ENCODE peak calls at places on chromosomes 6 and 20, in five cellular contexts. Q is A549, B is uterus, T is stomach, H is right lobe of liver. Y is an unnamed sample.

GRCh38 chr6:4402477-4402976 is 267.2 kb upstream of the ECI2 start:
- DNase-seq in Q (peak; percentile 66), B (peak; percentile 24), T (no peak), H (no peak), Y (no peak)

GRCh38 chr6:56772737-56773184 is 130.1 kb upstream of the DST start:
- DNase-seq in Q (peak; percentile 51), B (no peak), T (no peak), H (no peak), Y (no peak)

GRCh38 chr6:143157146-143157545 is 96.5 kb downstream of the AIG1 start:
- DNase-seq in Q (no peak), B (no peak), T (no peak), H (no peak), Y (no peak)

GRCh38 chr6:111912904-111913303 is 39.7 kb upstream of the FYN start:
- DNase-seq in Q (no peak), B (no peak), T (no peak), H (no peak), Y (no peak)

GRCh38 chr6:38937839-38938613 is 110.6 kb upstream of the GLP1R start:
- DNase-seq in Q (no peak), B (no peak), T (no peak), H (no peak), Y (no peak)

GRCh38 chr6:111605100-111605748 is 454 bp downstream of the TRAF3IP2 start:
- DNase-seq in Q (peak; percentile 29), B (peak; percentile 89), T (peak; percentile 53), H (peak; percentile 62), Y (peak; percentile 65)

GRCh38 chr20:21432911-21433310 is 35.6 kb upstream of the NKX2-4 start:
- DNase-seq in Q (no peak), B (no peak), T (no peak), H (no peak), Y (no peak)

GRCh38 chr6:142291512-142291911 is 10.3 kb upstream of the ADGRG6 start:
- DNase-seq in Q (no peak), B (no peak), T (no peak), H (no peak), Y (no peak)

GRCh38 chr20:61360940-61361339 is 108.9 kb downstream of the CDH4 start:
- DNase-seq in Q (no peak), B (no peak), T (no peak), H (no peak), Y (no peak)

GRCh38 chr6:71028877-71029252 is 72.0 kb upstream of the B3GAT2 start:
- DNase-seq in Q (no peak), B (no peak), T (no peak), H (no peak), Y (no peak)

GRCh38 chr6:32047855-32048766 is 9.9 kb downstream of the CYP21A2 start:
- DNase-seq in Q (peak; percentile 48), B (peak; percentile 82), T (peak; percentile 80), H (peak; percentile 83), Y (peak; percentile 81)

GRCh38 chr6:38910207-38910606 is 138.4 kb upstream of the GLP1R start:
- DNase-seq in Q (no peak), B (no peak), T (no peak), H (no peak), Y (no peak)

GRCh38 chr6:40894962-40895799 is 143.8 kb downstream of the UNC5CL start:
- DNase-seq in Q (peak; percentile 76), B (peak; percentile 21), T (peak; percentile 59), H (peak; percentile 70), Y (peak; percentile 76)

GRCh38 chr6:55040102-55040848 is 134.0 kb upstream of the HCRTR2 start:
- DNase-seq in Q (no peak), B (no peak), T (no peak), H (no peak), Y (no peak)

GRCh38 chr6:33251390-33252012 is 20.2 kb downstream of the VPS52 start:
- DNase-seq in Q (no peak), B (no peak), T (no peak), H (no peak), Y (no peak)

GRCh38 chr6:114354482-114354881 is 11.7 kb upstream of the HS3ST5 start:
- DNase-seq in Q (no peak), B (no peak), T (no peak), H (no peak), Y (no peak)

GRCh38 chr20:57375652-57376230 is 15.5 kb upstream of the RBM38 start:
- DNase-seq in Q (no peak), B (no peak), T (no peak), H (no peak), Y (no peak)

DNA sequence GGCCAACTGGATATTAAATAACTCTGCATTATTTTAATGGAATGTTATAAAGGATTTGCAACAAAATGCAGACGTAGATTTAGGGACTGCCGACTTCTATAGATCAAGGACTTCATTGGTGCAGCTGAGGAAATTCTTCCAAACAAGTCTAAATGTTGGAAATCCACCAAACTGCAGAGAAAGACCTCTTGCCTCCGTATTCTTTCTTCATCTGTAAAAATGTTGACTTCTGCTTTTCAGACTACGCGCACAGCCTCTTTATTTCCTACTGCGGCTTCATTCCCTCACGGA is 1.5 kb upstream of the QKI start:
- DNase-seq in Q (no peak), B (no peak), T (no peak), H (no peak), Y (no peak)
- TF ChIP-seq POLR2A in Q (no peak), B (no peak), T (no peak), H (no peak), Y (no peak)

GRCh38 chr6:34383171-34383631 is 9.3 kb downstream of the NUDT3 start:
- DNase-seq in Q (no peak), B (peak; percentile 31), T (no peak), H (no peak), Y (peak; percentile 14)

GRCh38 chr6:34386316-34387137 is 5.9 kb downstream of the NUDT3 start:
- DNase-seq in Q (peak; percentile 45), B (no peak), T (no peak), H (no peak), Y (peak; percentile 10)

GRCh38 chr6:34383651-34384304 is 8.7 kb downstream of the NUDT3 start:
- DNase-seq in Q (no peak), B (no peak), T (no peak), H (no peak), Y (no peak)

GRCh38 chr6:34385793-34386195 is 6.7 kb downstream of the NUDT3 start:
- DNase-seq in Q (no peak), B (no peak), T (no peak), H (no peak), Y (no peak)

GRCh38 chr6:34384305-34385153 is 7.9 kb downstream of the NUDT3 start:
- DNase-seq in Q (no peak), B (no peak), T (no peak), H (no peak), Y (no peak)
- H3K27ac ChIP-seq in Q (no peak overlapping the region), B (peak overlapping the region; percentile 54), T (peak overlapping the region; percentile 65), H (no peak overlapping the region), Y (no peak overlapping the region)

GRCh38 chr6:78867370-78868040 is at the start of gene IRAK1BP1:
- DNase-seq in Q (peak; percentile 85), B (peak; percentile 73), T (peak; percentile 82), H (peak; percentile 90), Y (peak; percentile 88)
- TF ChIP-seq CTCF in Q (no peak), B (no peak), T (no peak), H (no peak), Y (no peak)

GRCh38 chr20:17875106-17875980 is 93.3 kb downstream of the SNX5 start:
- DNase-seq in Q (peak; percentile 69), B (peak; percentile 87), T (peak; percentile 96), H (peak; percentile 95), Y (peak; percentile 97)
- TF ChIP-seq POLR2A in Q (no peak), B (no peak), T (no peak), H (peak; percentile 18), Y (no peak)

GRCh38 chr6:22910370-22910769 is 341.0 kb downstream of the HDGFL1 start:
- DNase-seq in Q (no peak), B (no peak), T (no peak), H (no peak), Y (no peak)
- H3K27ac ChIP-seq in Q (no peak overlapping the region), B (no peak overlapping the region), T (no peak overlapping the region), H (no peak overlapping the region), Y (no peak overlapping the region)

DNA sequence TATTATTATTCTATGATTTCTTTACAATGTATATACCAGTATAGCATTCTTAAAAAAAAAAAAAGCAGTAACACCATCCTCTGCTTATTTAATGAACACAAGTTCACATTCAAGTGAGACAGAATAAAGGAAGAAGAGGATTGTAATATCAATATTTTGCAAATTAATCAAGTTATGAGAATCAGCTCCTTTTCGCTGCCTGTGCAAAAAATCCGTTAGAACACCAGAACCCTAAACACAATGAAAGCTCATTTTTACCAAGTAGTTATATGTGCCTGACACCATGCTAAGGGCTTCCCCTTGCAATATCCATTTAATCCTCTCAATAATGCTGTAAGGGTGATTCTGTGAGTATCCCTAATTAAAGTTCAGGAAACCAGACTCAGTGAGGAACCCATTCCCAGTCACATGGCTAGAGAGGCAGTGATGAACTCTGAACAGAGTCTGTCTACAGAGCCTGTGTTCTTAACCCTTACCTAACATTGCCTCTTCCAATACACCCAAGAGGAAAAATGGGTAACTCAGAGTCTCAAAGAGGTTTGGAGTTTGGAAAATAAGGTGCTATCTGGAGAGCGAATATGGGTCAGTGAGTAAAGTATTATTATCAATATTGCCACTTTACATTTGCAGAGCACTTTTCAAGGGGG is 66.8 kb downstream of the CDC40 start:
- DNase-seq in Q (no peak), B (no peak), T (no peak), H (no peak), Y (no peak)
- TF ChIP-seq CTCF in Q (no peak), B (no peak), T (no peak), H (no peak), Y (no peak)

GRCh38 chr20:45959126-45959525 is 12.9 kb downstream of the ZNF335 start:
- DNase-seq in Q (no peak), B (no peak), T (no peak), H (peak; percentile 32), Y (no peak)

GRCh38 chr20:45964024-45964423 is 8.0 kb downstream of the ZNF335 start:
- DNase-seq in Q (no peak), B (no peak), T (no peak), H (peak; percentile 31), Y (no peak)

GRCh38 chr20:45959956-45960630 is 11.9 kb downstream of the ZNF335 start:
- DNase-seq in Q (no peak), B (no peak), T (no peak), H (peak; percentile 27), Y (peak; percentile 7)

GRCh38 chr20:45963059-45964011 is 8.7 kb downstream of the ZNF335 start:
- DNase-seq in Q (peak; percentile 68), B (no peak), T (no peak), H (peak; percentile 52), Y (peak; percentile 72)

DNA sequence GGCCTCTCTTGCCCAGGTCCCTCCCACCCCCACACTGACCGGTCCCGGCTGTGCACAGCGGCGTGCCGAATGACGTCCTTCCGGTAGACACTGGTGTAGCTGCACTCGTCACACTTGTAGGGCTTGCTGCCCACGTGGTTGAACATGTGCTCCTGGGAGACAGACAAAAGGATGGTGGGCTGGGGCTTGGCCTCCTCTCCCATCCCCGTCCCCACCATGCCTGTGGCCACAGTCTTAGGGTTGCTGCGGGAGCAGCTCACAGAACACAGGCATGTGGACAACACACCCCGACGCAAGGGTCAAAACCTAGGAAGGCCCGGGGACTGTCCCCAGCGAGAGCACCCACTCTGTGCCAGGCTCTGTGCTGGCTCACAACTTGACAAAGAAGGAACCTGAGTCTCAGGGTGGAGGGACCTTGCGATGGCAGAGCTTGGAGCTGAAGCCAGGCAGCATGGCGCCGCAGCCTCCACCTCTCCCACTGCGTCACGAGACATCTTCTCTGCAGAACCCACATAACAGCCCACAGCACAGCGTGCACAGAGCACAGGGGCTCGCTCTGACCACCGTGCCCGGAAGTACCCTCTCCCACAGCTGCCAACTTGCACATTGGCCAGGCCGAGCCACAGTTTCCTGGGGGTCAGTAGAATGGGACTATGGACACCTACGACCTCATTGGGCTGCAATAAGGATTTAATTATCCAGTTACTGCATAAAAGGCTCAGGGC is 9.8 kb downstream of the ZNF335 start:
- DNase-seq in Q (no peak), B (no peak), T (no peak), H (peak; percentile 44), Y (peak; percentile 10)
- TF ChIP-seq POLR2A in Q (no peak), B (no peak), T (no peak), H (no peak), Y (no peak)